ENCODE peak calls at places on chromosome 6, in six cellular contexts. One of them, this sample, is unnamed.
A peak's percentile ranks its signal among the peaks of the same experiment; 100 is the strongest.

GRCh38 chr6:37653933-37654565 is 43.6 kb downstream of the MDGA1 start:
- DNase-seq in adrenal gland: no peak
- DNase-seq in effector memory CD4-positive, alpha-beta T cell: no peak
- DNase-seq in sigmoid colon: no peak
- DNase-seq in pancreas: no peak
- DNase-seq in left ventricle myocardium inferior: no peak
- DNase-seq in this sample: no peak

GRCh38 chr6:170429457-170429856 is 122.9 kb downstream of the FAM120B start:
- DNase-seq in adrenal gland: no peak
- DNase-seq in effector memory CD4-positive, alpha-beta T cell: no peak
- DNase-seq in sigmoid colon: no peak
- DNase-seq in pancreas: no peak
- DNase-seq in left ventricle myocardium inferior: no peak
- DNase-seq in this sample: no peak

GRCh38 chr6:122749451-122750050 is 30.0 kb upstream of the FABP7 start:
- DNase-seq in adrenal gland: no peak
- DNase-seq in effector memory CD4-positive, alpha-beta T cell: no peak
- DNase-seq in sigmoid colon: no peak
- DNase-seq in pancreas: no peak
- DNase-seq in left ventricle myocardium inferior: no peak
- DNase-seq in this sample: no peak

GRCh38 chr6:138517635-138518034 is 18.3 kb upstream of the NHSL1 start:
- DNase-seq in adrenal gland: peak; percentile 32
- DNase-seq in effector memory CD4-positive, alpha-beta T cell: peak; percentile 20
- DNase-seq in sigmoid colon: no peak
- DNase-seq in pancreas: peak; percentile 33
- DNase-seq in left ventricle myocardium inferior: no peak
- DNase-seq in this sample: peak; percentile 65

GRCh38 chr6:21653902-21654301 is 60.4 kb downstream of the SOX4 start:
- DNase-seq in adrenal gland: no peak
- DNase-seq in effector memory CD4-positive, alpha-beta T cell: no peak
- DNase-seq in sigmoid colon: no peak
- DNase-seq in pancreas: no peak
- DNase-seq in left ventricle myocardium inferior: no peak
- DNase-seq in this sample: no peak

GRCh38 chr6:9086331-9086730 is 651.0 kb upstream of the SLC35B3 start:
- DNase-seq in adrenal gland: no peak
- DNase-seq in effector memory CD4-positive, alpha-beta T cell: no peak
- DNase-seq in sigmoid colon: no peak
- DNase-seq in pancreas: no peak
- DNase-seq in left ventricle myocardium inferior: no peak
- DNase-seq in this sample: no peak

GRCh38 chr6:106098383-106099234 is 12.5 kb downstream of the PRDM1 start:
- DNase-seq in adrenal gland: no peak
- DNase-seq in effector memory CD4-positive, alpha-beta T cell: peak; percentile 67
- DNase-seq in sigmoid colon: no peak
- DNase-seq in pancreas: peak; percentile 37
- DNase-seq in left ventricle myocardium inferior: no peak
- DNase-seq in this sample: no peak

GRCh38 chr6:100311707-100312266 is 152.9 kb downstream of the SIM1 start:
- DNase-seq in adrenal gland: no peak
- DNase-seq in effector memory CD4-positive, alpha-beta T cell: no peak
- DNase-seq in sigmoid colon: no peak
- DNase-seq in pancreas: no peak
- DNase-seq in left ventricle myocardium inferior: no peak
- DNase-seq in this sample: no peak

GRCh38 chr6:2796884-2797283 is 31.7 kb downstream of the WRNIP1 start:
- DNase-seq in adrenal gland: no peak
- DNase-seq in effector memory CD4-positive, alpha-beta T cell: no peak
- DNase-seq in sigmoid colon: no peak
- DNase-seq in pancreas: no peak
- DNase-seq in left ventricle myocardium inferior: no peak
- DNase-seq in this sample: no peak

GRCh38 chr6:161503570-161503969 is 229.7 kb upstream of the AGPAT4 start:
- DNase-seq in adrenal gland: no peak
- DNase-seq in effector memory CD4-positive, alpha-beta T cell: no peak
- DNase-seq in sigmoid colon: no peak
- DNase-seq in pancreas: no peak
- DNase-seq in left ventricle myocardium inferior: no peak
- DNase-seq in this sample: no peak

GRCh38 chr6:159044899-159045727 is at the start of gene TAGAP:
- DNase-seq in adrenal gland: peak; percentile 60
- DNase-seq in effector memory CD4-positive, alpha-beta T cell: peak; percentile 84
- DNase-seq in sigmoid colon: peak; percentile 86
- DNase-seq in pancreas: no peak
- DNase-seq in left ventricle myocardium inferior: peak; percentile 52
- DNase-seq in this sample: peak; percentile 69

GRCh38 chr6:134132494-134133141 is 80.2 kb upstream of the SLC2A12 start:
- DNase-seq in adrenal gland: no peak
- DNase-seq in effector memory CD4-positive, alpha-beta T cell: no peak
- DNase-seq in sigmoid colon: no peak
- DNase-seq in pancreas: no peak
- DNase-seq in left ventricle myocardium inferior: no peak
- DNase-seq in this sample: no peak

GRCh38 chr6:107728564-107728897 is 95.6 kb downstream of the SCML4 start:
- DNase-seq in adrenal gland: no peak
- DNase-seq in effector memory CD4-positive, alpha-beta T cell: no peak
- DNase-seq in sigmoid colon: no peak
- DNase-seq in pancreas: no peak
- DNase-seq in left ventricle myocardium inferior: no peak
- DNase-seq in this sample: no peak

GRCh38 chr6:15042938-15043337 is 202.9 kb upstream of the JARID2 start:
- DNase-seq in adrenal gland: no peak
- DNase-seq in effector memory CD4-positive, alpha-beta T cell: no peak
- DNase-seq in sigmoid colon: no peak
- DNase-seq in pancreas: no peak
- DNase-seq in left ventricle myocardium inferior: no peak
- DNase-seq in this sample: no peak

GRCh38 chr6:38459291-38459690 is 180.4 kb downstream of the BTBD9 start:
- DNase-seq in adrenal gland: no peak
- DNase-seq in effector memory CD4-positive, alpha-beta T cell: no peak
- DNase-seq in sigmoid colon: no peak
- DNase-seq in pancreas: no peak
- DNase-seq in left ventricle myocardium inferior: no peak
- DNase-seq in this sample: no peak

GRCh38 chr6:151998784-151999183 is 191.3 kb downstream of the ESR1 start:
- DNase-seq in adrenal gland: no peak
- DNase-seq in effector memory CD4-positive, alpha-beta T cell: no peak
- DNase-seq in sigmoid colon: no peak
- DNase-seq in pancreas: no peak
- DNase-seq in left ventricle myocardium inferior: no peak
- DNase-seq in this sample: no peak

GRCh38 chr6:96704713-96705112 is 132.6 kb downstream of the GPR63 start:
- DNase-seq in adrenal gland: no peak
- DNase-seq in effector memory CD4-positive, alpha-beta T cell: no peak
- DNase-seq in sigmoid colon: no peak
- DNase-seq in pancreas: no peak
- DNase-seq in left ventricle myocardium inferior: no peak
- DNase-seq in this sample: no peak

DNA sequence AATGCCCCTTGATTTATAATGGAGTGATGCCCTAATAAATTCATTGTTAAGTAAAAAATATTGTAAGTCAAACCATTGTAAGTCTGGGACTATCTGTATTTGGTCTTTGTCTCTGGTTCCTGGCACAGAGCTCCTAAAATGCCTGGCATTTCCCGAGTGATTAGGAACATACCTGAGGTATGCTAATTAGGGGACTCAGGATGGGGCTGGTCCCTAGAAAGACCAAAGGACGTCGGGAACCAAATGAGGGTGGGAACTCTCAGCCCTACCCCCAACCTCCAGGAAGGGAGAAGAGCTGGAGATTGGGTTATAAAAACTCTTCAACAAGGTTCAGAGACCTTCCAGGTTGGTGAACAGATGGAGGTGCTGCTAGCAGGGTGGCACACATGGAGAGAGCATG is 82.6 kb upstream of the ARG1 start:
- DNase-seq in adrenal gland: no peak
- DNase-seq in effector memory CD4-positive, alpha-beta T cell: no peak
- DNase-seq in sigmoid colon: no peak
- DNase-seq in pancreas: no peak
- DNase-seq in left ventricle myocardium inferior: no peak
- DNase-seq in this sample: no peak
- H3K27ac ChIP-seq in adrenal gland: no peak overlapping the region
- H3K27ac ChIP-seq in effector memory CD4-positive, alpha-beta T cell: no peak overlapping the region
- H3K27ac ChIP-seq in sigmoid colon: no peak overlapping the region
- H3K27ac ChIP-seq in pancreas: no peak overlapping the region
- H3K27ac ChIP-seq in left ventricle myocardium inferior: no peak overlapping the region
- H3K27ac ChIP-seq in this sample: no peak overlapping the region

GRCh38 chr6:57316581-57317059 is 810 bp upstream of the PRIM2 start:
- DNase-seq in adrenal gland: peak; percentile 87
- DNase-seq in effector memory CD4-positive, alpha-beta T cell: peak; percentile 68
- DNase-seq in sigmoid colon: peak; percentile 91
- DNase-seq in pancreas: peak; percentile 66
- DNase-seq in left ventricle myocardium inferior: peak; percentile 76
- DNase-seq in this sample: peak; percentile 81

GRCh38 chr6:57313009-57313408 is 4.4 kb upstream of the PRIM2 start:
- DNase-seq in adrenal gland: no peak
- DNase-seq in effector memory CD4-positive, alpha-beta T cell: no peak
- DNase-seq in sigmoid colon: no peak
- DNase-seq in pancreas: no peak
- DNase-seq in left ventricle myocardium inferior: no peak
- DNase-seq in this sample: no peak

GRCh38 chr6:57313711-57314471 is 3.5 kb upstream of the PRIM2 start:
- DNase-seq in adrenal gland: peak; percentile 39
- DNase-seq in effector memory CD4-positive, alpha-beta T cell: no peak
- DNase-seq in sigmoid colon: peak; percentile 91
- DNase-seq in pancreas: no peak
- DNase-seq in left ventricle myocardium inferior: no peak
- DNase-seq in this sample: no peak

GRCh38 chr6:57317060-57317943 is at the start of gene PRIM2:
- DNase-seq in adrenal gland: peak; percentile 87
- DNase-seq in effector memory CD4-positive, alpha-beta T cell: peak; percentile 73
- DNase-seq in sigmoid colon: peak; percentile 94
- DNase-seq in pancreas: peak; percentile 85
- DNase-seq in left ventricle myocardium inferior: peak; percentile 83
- DNase-seq in this sample: peak; percentile 90

DNA sequence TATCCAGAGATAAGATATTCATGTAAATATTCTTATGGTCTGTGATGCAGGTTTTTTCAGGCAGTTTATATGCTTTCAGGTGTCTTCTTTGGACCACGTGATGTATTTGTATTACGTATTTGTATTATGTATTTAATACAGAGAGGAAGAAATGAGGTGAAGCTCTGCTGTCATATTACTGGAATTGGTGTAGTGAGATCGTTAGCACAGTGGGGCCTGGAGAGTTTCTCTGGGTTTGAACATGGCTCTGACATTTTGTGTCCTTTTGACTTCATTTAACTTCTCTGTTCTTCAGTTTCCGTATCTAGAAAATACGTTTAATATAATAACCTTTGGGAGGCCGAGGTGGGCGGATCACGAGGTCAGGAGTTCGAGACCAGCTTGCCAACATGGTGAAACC is 1.6 kb upstream of the PRIM2 start:
- DNase-seq in adrenal gland: no peak
- DNase-seq in effector memory CD4-positive, alpha-beta T cell: no peak
- DNase-seq in sigmoid colon: peak; percentile 48
- DNase-seq in pancreas: no peak
- DNase-seq in left ventricle myocardium inferior: no peak
- DNase-seq in this sample: no peak
- H3K27ac ChIP-seq in adrenal gland: no peak overlapping the region
- H3K27ac ChIP-seq in effector memory CD4-positive, alpha-beta T cell: no peak overlapping the region
- H3K27ac ChIP-seq in sigmoid colon: peak overlapping the region; percentile 85
- H3K27ac ChIP-seq in pancreas: no peak overlapping the region
- H3K27ac ChIP-seq in left ventricle myocardium inferior: no peak overlapping the region
- H3K27ac ChIP-seq in this sample: no peak overlapping the region

GRCh38 chr6:142868917-142869316 is 76.1 kb downstream of the HIVEP2 start:
- DNase-seq in adrenal gland: no peak
- DNase-seq in effector memory CD4-positive, alpha-beta T cell: no peak
- DNase-seq in sigmoid colon: no peak
- DNase-seq in pancreas: no peak
- DNase-seq in left ventricle myocardium inferior: no peak
- DNase-seq in this sample: no peak

GRCh38 chr6:142870787-142871371 is 74.1 kb downstream of the HIVEP2 start:
- DNase-seq in adrenal gland: no peak
- DNase-seq in effector memory CD4-positive, alpha-beta T cell: no peak
- DNase-seq in sigmoid colon: no peak
- DNase-seq in pancreas: no peak
- DNase-seq in left ventricle myocardium inferior: no peak
- DNase-seq in this sample: no peak

GRCh38 chr6:142872376-142872775 is 72.6 kb downstream of the HIVEP2 start:
- DNase-seq in adrenal gland: no peak
- DNase-seq in effector memory CD4-positive, alpha-beta T cell: no peak
- DNase-seq in sigmoid colon: no peak
- DNase-seq in pancreas: no peak
- DNase-seq in left ventricle myocardium inferior: no peak
- DNase-seq in this sample: no peak

GRCh38 chr6:142874676-142875075 is 70.3 kb downstream of the HIVEP2 start:
- DNase-seq in adrenal gland: no peak
- DNase-seq in effector memory CD4-positive, alpha-beta T cell: no peak
- DNase-seq in sigmoid colon: no peak
- DNase-seq in pancreas: no peak
- DNase-seq in left ventricle myocardium inferior: no peak
- DNase-seq in this sample: no peak

GRCh38 chr6:142871910-142872331 is 73.1 kb downstream of the HIVEP2 start:
- DNase-seq in adrenal gland: no peak
- DNase-seq in effector memory CD4-positive, alpha-beta T cell: peak; percentile 59
- DNase-seq in sigmoid colon: no peak
- DNase-seq in pancreas: no peak
- DNase-seq in left ventricle myocardium inferior: no peak
- DNase-seq in this sample: no peak
- H3K27ac ChIP-seq in adrenal gland: no peak overlapping the region
- H3K27ac ChIP-seq in effector memory CD4-positive, alpha-beta T cell: peak overlapping the region; percentile 77
- H3K27ac ChIP-seq in sigmoid colon: no peak overlapping the region
- H3K27ac ChIP-seq in pancreas: peak overlapping the region; percentile 25
- H3K27ac ChIP-seq in left ventricle myocardium inferior: peak overlapping the region; percentile 73
- H3K27ac ChIP-seq in this sample: no peak overlapping the region

GRCh38 chr6:88368071-88368787 is 202.1 kb upstream of the CNR1 start:
- DNase-seq in adrenal gland: no peak
- DNase-seq in effector memory CD4-positive, alpha-beta T cell: no peak
- DNase-seq in sigmoid colon: no peak
- DNase-seq in pancreas: no peak
- DNase-seq in left ventricle myocardium inferior: no peak
- DNase-seq in this sample: no peak

GRCh38 chr6:88365656-88366055 is 199.5 kb upstream of the CNR1 start:
- DNase-seq in adrenal gland: no peak
- DNase-seq in effector memory CD4-positive, alpha-beta T cell: no peak
- DNase-seq in sigmoid colon: no peak
- DNase-seq in pancreas: no peak
- DNase-seq in left ventricle myocardium inferior: no peak
- DNase-seq in this sample: no peak

GRCh38 chr6:88365230-88365629 is 199.1 kb upstream of the CNR1 start:
- DNase-seq in adrenal gland: no peak
- DNase-seq in effector memory CD4-positive, alpha-beta T cell: no peak
- DNase-seq in sigmoid colon: no peak
- DNase-seq in pancreas: no peak
- DNase-seq in left ventricle myocardium inferior: no peak
- DNase-seq in this sample: no peak

GRCh38 chr6:88370127-88370710 is 204.1 kb upstream of the CNR1 start:
- DNase-seq in adrenal gland: no peak
- DNase-seq in effector memory CD4-positive, alpha-beta T cell: no peak
- DNase-seq in sigmoid colon: no peak
- DNase-seq in pancreas: no peak
- DNase-seq in left ventricle myocardium inferior: no peak
- DNase-seq in this sample: no peak

DNA sequence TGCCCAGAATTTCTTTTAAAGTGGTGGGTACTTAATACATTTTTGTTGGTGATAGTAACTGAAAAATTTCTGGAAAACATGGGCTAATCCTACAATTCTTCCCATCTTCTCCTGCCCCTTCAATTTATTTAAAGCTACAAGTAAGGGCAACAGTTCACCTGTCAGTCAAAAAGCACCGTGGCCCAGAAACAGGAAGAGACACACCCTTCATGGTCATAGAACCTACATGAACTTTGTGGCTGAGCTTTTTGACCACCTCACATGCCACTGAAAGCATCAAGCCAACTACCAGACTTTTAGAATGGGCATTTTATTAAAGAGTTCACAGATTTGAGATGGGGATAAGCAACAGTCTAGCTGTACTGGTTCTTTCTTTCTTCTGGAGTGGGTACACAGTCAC is 201.1 kb upstream of the CNR1 start:
- DNase-seq in adrenal gland: no peak
- DNase-seq in effector memory CD4-positive, alpha-beta T cell: no peak
- DNase-seq in sigmoid colon: no peak
- DNase-seq in pancreas: no peak
- DNase-seq in left ventricle myocardium inferior: no peak
- DNase-seq in this sample: no peak
- H3K27ac ChIP-seq in adrenal gland: peak overlapping the region; percentile 17
- H3K27ac ChIP-seq in effector memory CD4-positive, alpha-beta T cell: no peak overlapping the region
- H3K27ac ChIP-seq in sigmoid colon: no peak overlapping the region
- H3K27ac ChIP-seq in pancreas: no peak overlapping the region
- H3K27ac ChIP-seq in left ventricle myocardium inferior: no peak overlapping the region
- H3K27ac ChIP-seq in this sample: no peak overlapping the region